ENCODE peak calls at places on chromosome 17, in seven cellular contexts. F, C, L, V, T, E and H are unnamed samples.

GRCh38 chr17:40534431-40535189 is 30.7 kb downstream of the CCR7 start:
- DNase-seq in F (no peak), C (no peak), E (peak), V (no peak), T (no peak), L (no peak), H (no peak)

GRCh38 chr17:50453901-50454300 is 14.8 kb downstream of the CHAD start:
- DNase-seq in C (no peak), T (no peak), L (no peak), V (no peak), F (no peak), E (no peak), H (no peak)

GRCh38 chr17:62704381-62704971 is 77.0 kb downstream of the MRC2 start:
- DNase-seq in F (peak), T (no peak), V (no peak), C (peak), E (peak), L (no peak), H (no peak)

GRCh38 chr17:57783338-57783742 is 38.2 kb upstream of the CCDC182 start:
- DNase-seq in C (peak), V (peak), F (peak), T (peak), E (peak), L (no peak), H (no peak)

GRCh38 chr17:4313482-4314114 is 49.8 kb upstream of the ANKFY1 start:
- DNase-seq in F (no peak), T (no peak), V (no peak), E (no peak), C (no peak), L (no peak), H (no peak)

GRCh38 chr17:79065105-79065670 is 9.4 kb upstream of the ENGASE start:
- DNase-seq in E (peak), C (peak), F (no peak), T (no peak), L (no peak), V (peak), H (no peak)

GRCh38 chr17:77857613-77858012 is 100.9 kb upstream of the TNRC6C start:
- DNase-seq in L (no peak), C (peak), V (peak), F (no peak), E (no peak), T (no peak), H (no peak)

GRCh38 chr17:226773-227580 is 45.5 kb upstream of the DOC2B start:
- DNase-seq in V (no peak), E (peak), F (no peak), L (no peak), T (no peak), C (no peak), H (no peak)

GRCh38 chr17:3890082-3890892 is 2.6 kb downstream of the CAMKK1 start:
- DNase-seq in E (peak), C (peak), V (no peak), F (peak), L (no peak), T (peak), H (no peak)

GRCh38 chr17:19022747-19023146 is 18.2 kb upstream of the FAM83G start:
- DNase-seq in L (no peak), V (no peak), C (no peak), T (no peak), E (peak), F (no peak), H (no peak)

GRCh38 chr17:44653954-44654353 is 2.3 kb upstream of the MEIOC start:
- DNase-seq in L (no peak), F (no peak), C (no peak), E (no peak), V (no peak), T (no peak), H (no peak)

GRCh38 chr17:74414510-74414909 is 17.4 kb upstream of the GPRC5C start:
- DNase-seq in F (no peak), E (no peak), T (no peak), V (no peak), L (no peak), C (no peak), H (no peak)

GRCh38 chr17:5249615-5250014 is 15.0 kb upstream of the SCIMP start:
- DNase-seq in L (peak), C (peak), V (peak), T (peak), E (no peak), F (peak), H (peak)

GRCh38 chr17:376936-377863 is 24.6 kb upstream of the RPH3AL start:
- DNase-seq in E (no peak), V (no peak), F (no peak), L (peak), T (no peak), C (peak), H (no peak)

GRCh38 chr17:39014044-39014794 is 47.0 kb upstream of the FBXO47 start:
- DNase-seq in V (no peak), C (peak), L (peak), T (no peak), F (no peak), E (no peak), H (no peak)

GRCh38 chr17:5272313-5272712 is 9.8 kb upstream of the RABEP1 start:
- DNase-seq in F (no peak), V (no peak), E (no peak), C (peak), T (no peak), L (no peak), H (no peak)

GRCh38 chr17:29577778-29578211 is 9.3 kb downstream of the TP53I13 start:
- DNase-seq in L (no peak), C (peak), E (peak), T (peak), V (no peak), F (no peak), H (no peak)

GRCh38 chr17:82736511-82737185 is 1.2 kb downstream of the FN3K start:
- DNase-seq in E (no peak), C (no peak), F (no peak), L (no peak), T (no peak), V (no peak), H (no peak)

GRCh38 chr17:71441098-71441497 is 679.7 kb upstream of the SOX9 start:
- DNase-seq in T (no peak), F (no peak), V (no peak), L (peak), E (no peak), C (peak), H (no peak)
- H3K4me3 ChIP-seq in T (no peak), F (no peak), V (no peak), L (no peak), E (no peak), C (no peak), H (no peak)

GRCh38 chr17:46193626-46194392 is 580 bp upstream of the KANSL1 start:
- DNase-seq in L (peak), T (peak), V (peak), E (peak), F (peak), C (peak), H (peak)
- TF ChIP-seq CTCF in L (no peak), T (peak), V (peak), E (no peak), F (no peak), C (no peak), H (no peak)

GRCh38 chr17:7204335-7204734 is 15.3 kb downstream of the DLG4 start:
- DNase-seq in T (no peak), E (no peak), C (no peak), V (no peak), F (no peak), L (no peak), H (no peak)
- H3K4me3 ChIP-seq in T (peak), E (no peak), C (peak), V (peak), F (peak), L (no peak), H (no peak)

DNA sequence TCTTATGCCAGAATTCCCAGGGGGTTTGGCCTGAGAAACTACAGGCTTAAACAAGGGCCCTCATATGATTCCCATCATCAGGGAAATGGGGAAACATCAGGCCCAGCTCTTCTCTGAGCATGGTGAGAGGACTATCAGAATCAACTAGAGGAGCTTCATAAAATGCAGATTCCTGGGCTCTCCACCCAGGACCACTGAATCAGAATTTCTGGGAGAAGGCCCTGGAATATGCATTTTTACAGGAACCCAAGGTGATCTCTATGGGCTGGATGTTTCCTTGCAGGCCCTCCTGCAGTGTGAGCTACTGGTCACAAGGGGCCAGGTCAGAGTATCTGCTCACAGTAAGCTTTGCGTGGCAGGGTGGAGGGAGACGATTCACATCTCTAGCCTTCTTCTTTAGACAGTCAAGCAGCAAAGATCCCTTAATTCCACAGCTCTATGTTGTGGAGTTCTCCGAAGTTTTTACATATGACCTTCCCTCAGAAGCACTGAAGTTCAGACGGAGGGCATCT is 38.8 kb upstream of the HOXB13 start:
- DNase-seq in L (no peak), V (no peak), E (no peak), C (no peak), T (no peak), F (no peak), H (no peak)
- TF ChIP-seq CTCF in L (no peak), V (no peak), E (no peak), C (no peak), T (no peak), F (no peak), H (no peak)

DNA sequence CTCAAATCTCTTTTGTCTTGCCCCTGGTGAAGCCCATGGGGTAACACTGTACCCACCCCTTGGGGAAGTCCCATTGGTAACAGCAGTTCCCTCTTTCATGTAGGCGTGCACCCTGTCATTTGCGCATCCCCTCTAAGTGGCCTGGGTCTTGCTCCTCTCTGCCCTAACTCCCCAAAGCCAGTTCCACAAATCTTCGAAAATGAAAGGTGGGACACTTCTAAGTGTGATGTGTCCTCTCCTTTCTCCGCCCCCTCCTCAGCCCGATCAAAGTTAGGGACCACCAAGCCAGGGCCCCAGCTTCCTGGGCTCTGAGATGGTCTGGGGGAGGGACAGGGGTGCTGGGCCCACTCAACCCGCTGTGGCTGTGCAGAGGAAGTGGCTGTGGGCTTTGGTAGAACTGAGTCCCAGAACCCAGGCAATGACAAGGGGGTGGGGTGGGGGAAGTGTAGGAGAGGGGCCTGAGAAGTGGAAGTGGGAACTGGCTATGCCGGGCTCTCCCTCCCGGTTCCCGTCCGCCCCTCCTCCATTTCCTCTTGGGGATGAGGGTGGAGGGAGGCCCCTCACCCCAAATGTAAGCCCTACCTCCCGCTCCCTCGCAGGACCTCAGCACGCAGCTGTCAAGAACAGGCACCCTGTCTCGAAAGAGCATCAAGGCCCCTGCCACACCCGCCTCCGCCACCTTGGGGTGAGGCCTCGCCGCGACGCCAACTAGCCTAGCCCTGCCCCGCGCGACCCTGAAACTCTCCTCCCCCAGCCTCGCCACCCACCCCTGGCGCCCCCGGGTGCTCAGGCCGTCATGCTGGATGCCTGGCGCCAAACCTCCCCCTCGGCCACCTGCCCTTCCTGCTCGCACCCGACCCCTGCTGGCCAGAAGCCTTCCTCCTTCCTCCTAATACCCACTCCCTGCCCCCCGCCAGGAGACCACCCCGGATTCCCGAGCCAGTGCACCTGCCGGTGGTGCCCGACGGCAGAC is 8.7 kb downstream of the ABI3 start:
- DNase-seq in L (no peak), E (peak), V (no peak), F (no peak), T (no peak), C (no peak), H (no peak)
- H3K4me3 ChIP-seq in L (no peak), E (no peak), V (peak), F (no peak), T (no peak), C (no peak), H (no peak)

GRCh38 chr17:75774471-75774987 is 9.5 kb upstream of the GALK1 start:
- DNase-seq in L (no peak), V (no peak), C (no peak), F (no peak), E (no peak), T (no peak), H (no peak)

GRCh38 chr17:75773121-75773807 is 8.3 kb upstream of the GALK1 start:
- DNase-seq in V (no peak), E (no peak), T (no peak), C (no peak), F (no peak), L (no peak), H (no peak)

GRCh38 chr17:75771334-75772281 is 6.6 kb upstream of the GALK1 start:
- DNase-seq in T (no peak), V (no peak), E (peak), L (no peak), F (no peak), C (no peak), H (no peak)

GRCh38 chr17:75774988-75775668 is 9.5 kb upstream of the UNK start:
- DNase-seq in V (no peak), C (peak), T (no peak), L (no peak), E (no peak), F (no peak), H (no peak)

DNA sequence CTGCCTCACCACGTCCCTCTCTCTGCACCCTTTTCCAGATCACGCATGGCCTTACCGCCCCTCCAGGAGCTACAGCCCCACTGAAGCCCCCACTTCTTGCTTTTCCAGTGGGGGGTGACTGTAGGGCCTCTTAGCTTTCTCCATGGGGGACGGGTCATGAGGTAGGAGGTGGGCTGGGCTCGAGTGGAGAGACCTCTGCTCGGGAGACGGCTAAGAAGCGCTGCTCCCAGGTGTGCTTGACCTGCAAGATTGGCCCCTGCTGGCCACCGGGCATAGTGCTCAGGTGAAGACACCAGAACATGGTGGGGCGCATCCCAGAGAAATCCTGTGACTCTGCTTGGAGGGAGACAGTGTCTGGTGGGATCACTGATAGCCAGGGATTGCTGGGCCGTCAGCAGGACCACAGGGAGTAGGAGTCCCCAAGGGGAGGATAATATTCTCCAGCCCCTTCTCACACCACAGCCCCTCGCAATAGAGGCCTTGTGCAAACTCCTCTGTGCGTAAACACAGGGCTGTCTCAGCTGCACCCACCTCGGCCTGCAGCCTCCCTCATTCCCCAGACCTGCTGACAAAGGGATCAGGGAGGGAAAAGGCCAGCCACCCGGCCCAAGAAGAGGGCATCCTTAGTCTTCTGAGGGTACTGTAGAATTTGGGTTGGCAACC is 8.9 kb upstream of the GALK1 start:
- DNase-seq in T (no peak), F (no peak), E (no peak), L (no peak), C (no peak), V (no peak), H (no peak)
- TF ChIP-seq CTCF in T (no peak), F (no peak), E (no peak), L (no peak), C (no peak), V (no peak), H (no peak)

GRCh38 chr17:27892866-27893769 is at the start of gene LYRM9:
- DNase-seq in C (peak), T (peak), L (peak), V (peak), F (peak), E (peak), H (no peak)
- H3K4me3 ChIP-seq in C (peak), T (peak), L (peak), V (peak), F (peak), E (peak), H (peak)

DNA sequence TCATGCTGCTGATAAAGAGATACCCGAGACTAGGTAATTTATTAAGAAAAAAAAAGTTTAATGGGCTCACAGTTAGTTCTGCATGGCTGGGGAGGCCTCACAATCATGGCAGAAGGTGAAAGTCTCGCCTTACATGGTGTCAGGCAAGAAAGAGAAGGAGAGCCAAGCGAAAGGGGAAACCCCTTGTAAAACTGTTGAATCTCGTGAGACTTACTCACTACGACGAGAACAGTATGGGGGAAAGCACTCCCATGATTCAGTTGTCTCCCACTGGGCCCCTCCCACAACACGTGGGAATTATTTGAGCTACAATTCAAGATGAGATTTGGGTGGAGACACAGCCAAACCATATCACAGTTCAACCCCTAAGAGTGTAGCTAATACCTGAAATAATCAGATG is 181.5 kb downstream of the PRKCA start:
- DNase-seq in T (no peak), E (no peak), F (no peak), L (no peak), C (no peak), V (no peak), H (no peak)
- TF ChIP-seq CTCF in T (no peak), E (no peak), F (no peak), L (no peak), C (no peak), V (no peak), H (no peak)